ENCODE peak calls at places on chromosomes 5 and 9, in four cellular contexts. V, D, O and T are unnamed samples.

GRCh38 chr5:2242539-2242938 is 359.8 kb upstream of the IRX4 start:
- DNase-seq in O (no peak), V (no peak), D (no peak), T (no peak)

GRCh38 chr5:159211712-159212111 is 2.4 kb upstream of the RNF145 start:
- DNase-seq in O (no peak), V (no peak), D (no peak), T (no peak)

GRCh38 chr9:127445851-127446719 is 5.1 kb downstream of the RPL12 start:
- DNase-seq in V (no peak), O (no peak), D (no peak), T (no peak)

GRCh38 chr5:61301820-61302563 is 30.1 kb upstream of the ZSWIM6 start:
- DNase-seq in V (peak), O (peak), D (peak), T (peak)

GRCh38 chr5:79225026-79225425 is 10.9 kb upstream of the JMY start:
- DNase-seq in V (no peak), O (no peak), D (no peak), T (no peak)

GRCh38 chr5:168198359-168198758 is 93.1 kb upstream of the WWC1 start:
- DNase-seq in V (no peak), O (no peak), D (no peak), T (no peak)

GRCh38 chr9:122188369-122188768 is 28.7 kb downstream of the MORN5 start:
- DNase-seq in O (no peak), D (no peak), V (no peak), T (no peak)

GRCh38 chr5:109324941-109325340 is 84.8 kb downstream of the PJA2 start:
- DNase-seq in D (no peak), V (no peak), O (no peak), T (no peak)

GRCh38 chr5:7146886-7147285 is 249.1 kb upstream of the ADCY2 start:
- DNase-seq in D (no peak), V (no peak), O (no peak), T (no peak)

GRCh38 chr9:78782234-78782633 is 485.3 kb downstream of the PSAT1 start:
- DNase-seq in D (no peak), O (no peak), V (no peak), T (no peak)

GRCh38 chr5:95446009-95446408 is 54.8 kb downstream of the FAM81B start:
- DNase-seq in O (no peak), V (no peak), D (peak), T (no peak)

GRCh38 chr5:111310713-111311620 is 86.8 kb downstream of the CAMK4 start:
- DNase-seq in D (no peak), V (no peak), O (no peak), T (no peak)

GRCh38 chr5:31942546-31942945 is 231.6 kb downstream of the GOLPH3 start:
- DNase-seq in D (no peak), O (no peak), V (no peak), T (no peak)

GRCh38 chr5:68114641-68115040 is 100.9 kb upstream of the PIK3R1 start:
- DNase-seq in O (no peak), D (no peak), V (no peak), T (no peak)

GRCh38 chr5:14881826-14882225 is 10.2 kb upstream of the ANKH start:
- DNase-seq in D (no peak), V (no peak), O (no peak), T (no peak)

GRCh38 chr9:93218671-93219420 is 34.9 kb downstream of the WNK2 start:
- DNase-seq in D (no peak), O (no peak), V (no peak), T (no peak)

GRCh38 chr5:66015296-66015960 is 89.1 kb downstream of the ERBIN start:
- DNase-seq in O (no peak), D (no peak), V (no peak), T (no peak)

GRCh38 chr5:180431932-180432331 is 62.2 kb upstream of the CNOT6 start:
- DNase-seq in O (no peak), D (no peak), V (no peak), T (no peak)

GRCh38 chr5:165187815-165188214 is 1682.4 kb downstream of the MAT2B start:
- DNase-seq in V (no peak), O (no peak), D (no peak), T (no peak)

GRCh38 chr5:132668706-132669454 is 4.9 kb upstream of the IL4 start:
- DNase-seq in V (no peak), O (no peak), D (no peak), T (no peak)

GRCh38 chr9:73143606-73144328 is 7.9 kb upstream of the ANXA1 start:
- DNase-seq in O (no peak), V (no peak), D (no peak), T (no peak)

GRCh38 chr5:68169898-68170297 is 45.7 kb upstream of the PIK3R1 start:
- DNase-seq in V (no peak), O (peak), D (no peak), T (no peak)

GRCh38 chr5:1687301-1687970 is 112.2 kb downstream of the MRPL36 start:
- DNase-seq in O (no peak), V (no peak), D (no peak), T (peak)

GRCh38 chr5:137036630-137037029 is 462.5 kb downstream of the SPOCK1 start:
- DNase-seq in V (no peak), D (no peak), O (no peak), T (no peak)

GRCh38 chr5:167777746-167778145 is 513.7 kb upstream of the WWC1 start:
- DNase-seq in O (no peak), D (no peak), V (no peak), T (no peak)

GRCh38 chr5:150391064-150391834 is 21.5 kb downstream of the CD74 start:
- DNase-seq in D (no peak), V (no peak), O (no peak), T (no peak)
- TF ChIP-seq POLR2A in D (no peak), V (no peak), O (no peak), T (no peak)

DNA sequence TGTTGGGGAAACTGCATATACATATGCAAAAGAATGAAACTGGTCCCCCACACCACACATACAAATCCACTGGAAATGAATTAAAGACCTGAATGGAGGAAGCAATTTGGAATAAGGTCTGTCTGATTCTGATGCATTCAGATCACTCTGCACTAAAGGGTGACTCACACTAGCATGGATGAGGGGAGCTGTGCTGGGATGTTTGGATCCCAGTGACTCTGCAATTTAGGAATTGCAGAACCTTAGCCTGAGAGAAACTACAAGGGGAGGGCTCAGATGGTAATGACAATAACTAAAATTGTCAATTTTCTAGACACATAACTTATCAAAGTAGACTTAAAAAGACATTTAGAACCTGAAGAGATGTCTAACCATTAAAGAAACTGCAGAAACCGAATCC is 312.0 kb downstream of the CDK5RAP2 start:
- DNase-seq in D (no peak), O (no peak), V (no peak), T (no peak)
- TF ChIP-seq POLR2A in D (no peak), O (no peak), V (no peak), T (no peak)

GRCh38 chr9:129204840-129205239 is 26.8 kb upstream of the IER5L start:
- DNase-seq in D (no peak), O (no peak), V (no peak), T (no peak)

GRCh38 chr9:129201289-129201688 is 23.2 kb upstream of the IER5L start:
- DNase-seq in O (no peak), D (no peak), V (peak), T (no peak)

GRCh38 chr9:129200255-129200654 is 22.2 kb upstream of the IER5L start:
- DNase-seq in D (no peak), O (no peak), V (no peak), T (no peak)

GRCh38 chr9:129203556-129203909 is 25.5 kb upstream of the IER5L start:
- DNase-seq in O (no peak), D (no peak), V (no peak), T (no peak)

DNA sequence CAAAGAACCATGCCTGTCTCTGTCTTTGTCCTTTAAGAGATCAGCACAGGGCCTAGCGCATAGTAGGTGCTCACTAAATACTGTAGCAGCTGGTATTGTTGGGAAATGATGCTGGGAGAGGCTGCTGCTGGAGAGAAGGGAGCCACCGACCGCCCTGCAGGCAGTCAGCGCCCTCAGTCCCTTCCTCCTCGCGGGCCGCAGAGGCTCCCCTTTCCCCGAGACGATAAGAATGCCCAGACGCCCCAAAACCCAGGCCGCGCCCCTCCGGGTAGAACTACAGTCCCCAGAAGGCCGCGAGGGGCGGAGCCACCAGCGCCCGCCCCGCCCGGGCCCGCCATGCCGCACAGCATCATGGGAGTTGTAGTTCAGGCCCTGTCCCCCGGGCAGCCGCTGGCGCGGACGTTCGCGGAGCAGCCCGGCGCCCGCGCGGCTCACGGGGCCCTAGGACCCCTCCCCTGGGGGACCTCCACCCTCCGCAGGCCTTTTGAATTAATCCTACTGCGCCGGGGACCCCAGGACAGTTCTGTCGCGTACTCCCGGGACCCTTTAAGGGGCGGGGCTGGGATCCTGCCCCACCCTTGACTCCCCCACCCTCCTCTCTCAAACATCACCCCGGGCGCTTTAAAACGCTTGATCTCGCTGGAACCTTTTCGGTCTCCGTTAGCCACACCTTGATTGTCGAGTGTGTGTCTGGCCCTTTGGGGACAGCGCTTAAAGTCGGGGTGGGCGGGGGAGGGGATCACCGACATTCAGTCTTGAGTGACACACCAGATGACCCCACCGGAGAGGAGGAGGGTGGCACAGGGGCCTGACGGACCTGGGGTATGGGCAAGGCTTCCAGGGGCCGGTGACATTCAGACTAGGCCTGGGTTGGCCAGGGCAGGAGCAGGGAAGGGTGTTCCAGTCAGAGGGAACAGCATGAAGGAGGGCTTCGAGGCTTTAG is 24.8 kb upstream of the IER5L start:
- DNase-seq in V (peak), D (peak), O (peak), T (peak)
- TF ChIP-seq POLR2A in V (peak), D (no peak), O (peak), T (no peak)

GRCh38 chr9:125409637-125410521 is 148.3 kb downstream of the GAPVD1 start:
- DNase-seq in D (peak), O (no peak), V (no peak), T (no peak)

GRCh38 chr9:125407432-125407973 is 145.9 kb downstream of the GAPVD1 start:
- DNase-seq in V (no peak), D (no peak), O (no peak), T (no peak)

GRCh38 chr9:125409217-125409636 is 147.6 kb downstream of the GAPVD1 start:
- DNase-seq in V (no peak), D (no peak), O (peak), T (no peak)

GRCh38 chr9:125406812-125407087 is 145.1 kb downstream of the GAPVD1 start:
- DNase-seq in D (no peak), V (no peak), O (no peak), T (no peak)

GRCh38 chr9:125407974-125408900 is 146.6 kb downstream of the GAPVD1 start:
- DNase-seq in V (peak), D (peak), O (peak), T (peak)
- TF ChIP-seq POLR2A in V (no peak), D (no peak), O (no peak), T (no peak)

DNA sequence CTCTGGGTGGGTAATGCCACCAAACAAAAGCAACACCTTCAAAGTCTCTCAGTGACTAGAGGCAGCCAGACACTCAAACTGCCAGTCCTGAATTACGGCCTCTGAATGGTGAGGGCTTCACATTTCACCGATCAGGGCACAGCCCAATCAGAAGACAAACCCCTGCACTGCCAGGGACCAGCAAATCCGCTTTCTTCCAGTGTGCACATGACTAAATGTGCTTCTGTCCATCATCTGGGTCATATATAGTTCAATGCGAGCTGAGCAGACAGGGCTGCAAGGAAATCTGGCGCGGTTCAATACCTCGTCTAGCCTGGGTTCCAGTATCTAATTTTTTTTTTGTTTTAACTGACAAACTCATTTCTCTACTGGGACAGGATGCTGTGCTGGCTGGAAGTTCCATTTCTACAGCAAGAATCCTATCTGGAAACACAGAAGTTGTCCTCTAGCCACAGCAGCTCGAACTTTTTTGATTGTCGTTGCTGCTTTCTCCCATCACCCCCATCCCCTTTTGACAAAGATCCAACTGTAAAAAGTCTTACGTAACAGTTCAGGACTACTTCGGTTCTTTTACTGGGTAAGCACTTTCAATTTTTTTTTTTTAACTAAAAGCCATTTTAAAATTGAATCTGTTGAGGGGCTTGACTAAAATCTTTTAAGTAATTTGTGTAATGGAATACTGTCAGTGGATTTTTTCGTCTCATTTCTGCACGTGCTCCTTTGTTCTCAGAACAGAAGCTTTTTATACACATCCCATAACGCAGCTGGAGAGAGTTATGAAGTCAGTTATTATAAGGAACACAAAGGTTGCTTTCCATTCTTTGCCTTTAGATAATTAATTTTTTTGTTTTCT is 112.7 kb downstream of the NR6A1 start:
- DNase-seq in D (peak), V (peak), O (peak), T (peak)
- TF ChIP-seq POLR2A in D (peak), V (peak), O (no peak), T (no peak)

GRCh38 chr5:143403357-143403606 is 204 bp downstream of the NR3C1 start:
- DNase-seq in V (no peak), D (no peak), O (no peak), T (no peak)
- TF ChIP-seq POLR2A in V (peak), D (no peak), O (no peak), T (no peak)

DNA sequence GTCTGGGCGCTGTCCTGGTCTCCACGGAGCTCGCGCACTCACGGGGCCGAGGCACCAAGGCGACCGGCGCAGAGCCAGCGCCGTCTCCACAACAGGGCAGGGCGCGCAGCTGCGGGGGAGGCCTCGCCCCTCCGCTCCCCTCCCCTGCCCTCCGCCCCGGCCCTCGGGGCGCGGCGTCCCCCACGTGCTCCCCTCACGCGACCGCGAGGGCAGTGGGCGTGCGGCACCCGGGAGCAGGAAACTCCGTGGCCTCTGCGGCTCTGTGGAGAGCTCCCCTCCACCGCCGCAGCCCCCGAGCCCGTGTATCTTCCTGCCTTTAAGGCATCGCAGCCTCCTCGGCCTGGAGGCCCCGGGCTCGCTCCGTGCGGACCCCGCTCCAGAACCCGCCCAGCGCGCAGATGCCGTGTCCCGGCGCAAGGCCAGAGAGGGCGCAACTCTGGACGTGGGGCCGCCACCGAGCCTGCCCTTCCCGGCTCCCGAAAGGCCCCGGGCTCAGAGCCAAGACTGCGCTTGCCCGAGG is 706 bp upstream of the TUBB4B start:
- DNase-seq in V (peak), D (peak), O (peak), T (peak)
- TF ChIP-seq POLR2A in V (peak), D (peak), O (peak), T (no peak)

GRCh38 chr5:135203593-135204036 is 169.6 kb upstream of the PITX1 start:
- DNase-seq in O (no peak), D (no peak), V (no peak), T (no peak)
- TF ChIP-seq POLR2A in O (no peak), D (no peak), V (no peak), T (no peak)